ENCODE peak calls at places on chromosome 12, in seven cellular contexts. E is aorta; N is CD8-positive, alpha-beta memory T cell; U is A549; J is lower lobe of right lung; X is tibial artery; K is keratinocyte. L is an unnamed sample.

GRCh38 chr12:31228811-31229792 is 96.8 kb downstream of the SINHCAF start:
- DNase-seq in E (no peak), N (no peak), U (no peak), J (peak; percentile 41), X (peak; percentile 77), K (no peak), L (peak; percentile 82)

GRCh38 chr12:32755051-32755653 is 545 bp downstream of the YARS2 start:
- DNase-seq in E (peak; percentile 87), N (peak; percentile 51), U (peak; percentile 90), J (peak; percentile 85), X (peak; percentile 78), K (peak; percentile 93), L (peak; percentile 78)

GRCh38 chr12:49014547-49014946 is 4.0 kb downstream of the PRKAG1 start:
- DNase-seq in E (no peak), N (no peak), U (peak; percentile 40), J (no peak), X (no peak), K (no peak), L (no peak)

GRCh38 chr12:20220339-20220738 is 148.0 kb upstream of the PDE3A start:
- DNase-seq in E (no peak), N (no peak), U (peak; percentile 56), J (no peak), X (no peak), K (no peak), L (no peak)

GRCh38 chr12:130752692-130753230 is 36.7 kb upstream of the RIMBP2 start:
- DNase-seq in E (no peak), N (no peak), U (no peak), J (no peak), X (no peak), K (no peak), L (no peak)

GRCh38 chr12:104768033-104768432 is 190.1 kb downstream of the SLC41A2 start:
- DNase-seq in E (no peak), N (no peak), U (no peak), J (no peak), X (no peak), K (no peak), L (no peak)

GRCh38 chr12:47813491-47814196 is 6.1 kb downstream of the HDAC7 start:
- DNase-seq in E (no peak), N (no peak), U (no peak), J (no peak), X (no peak), K (no peak), L (no peak)

GRCh38 chr12:82132390-82132789 is 225.8 kb downstream of the CCDC59 start:
- DNase-seq in E (no peak), N (no peak), U (no peak), J (no peak), X (no peak), K (no peak), L (no peak)

GRCh38 chr12:68880660-68881325 is 52.2 kb downstream of the CPM start:
- DNase-seq in E (no peak), N (no peak), U (no peak), J (no peak), X (no peak), K (no peak), L (no peak)

GRCh38 chr12:84502907-84503787 is 409.5 kb downstream of the SLC6A15 start:
- DNase-seq in E (no peak), N (no peak), U (peak; percentile 69), J (no peak), X (no peak), K (no peak), L (no peak)

GRCh38 chr12:88417531-88417930 is 162.7 kb downstream of the KITLG start:
- DNase-seq in E (no peak), N (no peak), U (no peak), J (no peak), X (no peak), K (no peak), L (no peak)

GRCh38 chr12:46153267-46153872 is 115.5 kb downstream of the SLC38A1 start:
- DNase-seq in E (no peak), N (no peak), U (peak; percentile 49), J (no peak), X (no peak), K (no peak), L (no peak)

GRCh38 chr12:68971404-68971803 is 38.4 kb upstream of the CPM start:
- DNase-seq in E (no peak), N (no peak), U (peak; percentile 19), J (no peak), X (no peak), K (peak; percentile 26), L (no peak)

GRCh38 chr12:89162704-89163261 is 189.5 kb downstream of the DUSP6 start:
- DNase-seq in E (peak; percentile 72), N (no peak), U (peak; percentile 91), J (peak; percentile 70), X (peak; percentile 83), K (peak; percentile 75), L (peak; percentile 61)

GRCh38 chr12:113222730-113223531 is 1.7 kb downstream of the TPCN1 start:
- DNase-seq in E (peak; percentile 74), N (no peak), U (peak; percentile 94), J (no peak), X (peak; percentile 92), K (no peak), L (peak; percentile 84)

DNA sequence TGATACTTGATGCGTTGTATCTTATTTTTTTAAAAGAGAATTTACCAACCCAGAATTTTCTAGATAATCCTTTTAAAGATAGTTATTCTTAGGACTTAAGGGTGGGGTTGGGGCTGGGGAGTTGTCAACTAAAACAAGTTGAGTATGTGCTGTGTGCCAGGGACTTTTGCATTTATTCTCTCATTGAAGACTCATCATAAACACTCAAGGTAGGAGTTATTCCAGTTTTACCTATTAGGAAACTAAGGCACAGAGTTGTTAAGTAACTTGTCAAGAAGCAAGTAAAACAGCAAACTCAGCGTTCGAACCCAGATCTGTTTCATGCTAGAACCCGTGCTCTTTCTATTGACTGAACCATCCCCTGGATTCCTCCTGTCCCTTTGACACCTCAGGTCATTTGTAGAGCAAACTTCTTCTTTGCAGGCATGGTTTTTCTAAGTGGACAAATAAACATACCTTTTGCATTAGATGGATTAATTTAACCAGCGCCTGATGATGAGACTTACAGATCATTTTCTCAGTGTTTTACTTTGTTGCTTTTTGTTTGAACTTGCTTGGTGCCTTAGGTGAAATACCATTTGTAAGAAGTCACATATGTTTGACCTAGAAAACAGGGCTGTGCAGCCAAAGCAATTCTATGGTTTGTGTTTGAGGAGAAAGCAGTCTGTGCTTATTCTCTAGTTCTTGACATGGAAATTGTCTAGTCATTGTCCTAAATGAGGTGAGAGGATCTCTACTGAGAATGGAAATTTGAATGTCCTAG is 110.9 kb downstream of the DIP2B start:
- DNase-seq in E (no peak), N (no peak), U (peak; percentile 51), J (no peak), X (no peak), K (no peak), L (no peak)
- H3K4me1 ChIP-seq in E (peaks cover 6% of the 10 kb centered on the region), N (peaks cover 8% of the 10 kb centered on the region), U (peaks cover 55% of the 10 kb centered on the region), J (peaks cover 17% of the 10 kb centered on the region), X (no peaks in the 10 kb centered on the region), K (peaks cover 78% of the 10 kb centered on the region), L (no peaks in the 10 kb centered on the region)

GRCh38 chr12:70052476-70052875 is 190.8 kb upstream of the CNOT2 start:
- DNase-seq in E (no peak), N (no peak), U (no peak), J (no peak), X (no peak), K (no peak), L (no peak)
- H3K4me1 ChIP-seq in E (no peaks in the 10 kb centered on the region), N (peaks cover 4% of the 10 kb centered on the region), U (peaks cover 10% of the 10 kb centered on the region), J (peaks cover 15% of the 10 kb centered on the region), X (no peaks in the 10 kb centered on the region), K (peaks cover 27% of the 10 kb centered on the region), L (peaks cover 16% of the 10 kb centered on the region)

GRCh38 chr12:79677667-79678066 is 13.1 kb downstream of the PAWR start:
- DNase-seq in E (no peak), N (no peak), U (no peak), J (no peak), X (no peak), K (no peak), L (no peak)

GRCh38 chr12:79678306-79678705 is 12.5 kb downstream of the PAWR start:
- DNase-seq in E (no peak), N (no peak), U (no peak), J (no peak), X (no peak), K (no peak), L (no peak)

GRCh38 chr12:79674629-79675028 is 16.1 kb downstream of the PAWR start:
- DNase-seq in E (no peak), N (no peak), U (no peak), J (no peak), X (no peak), K (no peak), L (no peak)

GRCh38 chr12:79676579-79676978 is 14.2 kb downstream of the PAWR start:
- DNase-seq in E (no peak), N (no peak), U (no peak), J (no peak), X (no peak), K (no peak), L (no peak)

DNA sequence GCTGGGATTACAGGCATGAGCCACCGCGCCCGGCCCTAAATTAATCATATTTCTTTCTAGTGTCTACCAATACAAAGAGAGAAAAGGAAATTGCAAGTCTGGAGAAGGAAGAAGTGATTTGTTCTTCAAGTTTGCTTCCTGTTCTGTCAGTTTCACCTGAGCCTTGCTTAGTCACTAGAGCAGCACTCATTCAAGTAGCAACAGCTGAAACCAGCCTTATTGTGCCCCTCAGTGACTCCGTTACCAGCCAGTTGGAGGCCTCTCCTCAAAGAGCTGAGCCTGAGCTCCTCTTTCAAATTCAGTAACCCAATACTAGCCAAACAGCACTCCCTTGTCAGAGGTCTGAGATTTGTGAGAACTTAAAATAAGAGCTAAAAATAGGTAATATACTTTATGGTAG is 17.4 kb downstream of the PAWR start:
- DNase-seq in E (no peak), N (no peak), U (no peak), J (no peak), X (no peak), K (no peak), L (no peak)
- H3K4me1 ChIP-seq in E (peaks cover 3% of the 10 kb centered on the region), N (no peaks in the 10 kb centered on the region), U (peaks cover 32% of the 10 kb centered on the region), J (peaks cover 8% of the 10 kb centered on the region), X (no peaks in the 10 kb centered on the region), K (peaks cover 29% of the 10 kb centered on the region), L (no peaks in the 10 kb centered on the region)

GRCh38 chr12:92541024-92541423 is 161.8 kb upstream of the PLEKHG7 start:
- DNase-seq in E (no peak), N (no peak), U (no peak), J (no peak), X (no peak), K (no peak), L (no peak)

GRCh38 chr12:92546259-92546825 is 156.4 kb upstream of the PLEKHG7 start:
- DNase-seq in E (no peak), N (no peak), U (no peak), J (no peak), X (no peak), K (no peak), L (no peak)

GRCh38 chr12:92543359-92543758 is 159.4 kb upstream of the PLEKHG7 start:
- DNase-seq in E (no peak), N (no peak), U (no peak), J (no peak), X (no peak), K (no peak), L (no peak)

GRCh38 chr12:92544321-92544720 is 158.5 kb upstream of the PLEKHG7 start:
- DNase-seq in E (no peak), N (no peak), U (no peak), J (no peak), X (no peak), K (no peak), L (no peak)

DNA sequence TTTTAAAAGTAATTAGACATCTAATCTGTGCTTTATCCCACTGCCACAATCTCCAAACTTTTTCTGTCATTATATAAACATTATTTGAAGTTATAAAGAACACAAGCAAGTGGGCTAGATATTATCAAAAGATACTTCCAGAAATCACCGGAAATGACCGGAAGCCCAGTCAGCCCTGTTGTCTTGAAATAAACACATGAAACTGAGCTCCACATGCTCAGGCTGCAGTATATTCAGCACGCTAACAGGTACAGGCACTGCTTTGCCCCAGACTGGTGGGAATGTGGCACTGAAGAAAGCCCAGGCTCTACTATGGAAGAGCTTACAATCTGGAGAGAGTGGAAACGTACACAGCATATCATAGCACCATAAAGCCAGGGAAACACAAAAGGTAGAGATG is 158.9 kb upstream of the PLEKHG7 start:
- DNase-seq in E (no peak), N (no peak), U (no peak), J (no peak), X (no peak), K (no peak), L (no peak)
- H3K4me1 ChIP-seq in E (no peaks in the 10 kb centered on the region), N (peaks cover 33% of the 10 kb centered on the region), U (peaks cover 19% of the 10 kb centered on the region), J (peaks cover 35% of the 10 kb centered on the region), X (no peaks in the 10 kb centered on the region), K (peaks cover 17% of the 10 kb centered on the region), L (no peaks in the 10 kb centered on the region)